ENCODE peak calls at places on chromosome 10, in five cellular contexts. C is GM12878, B is IMR-90, L is HepG2, N is A549. F is an unnamed sample.

GRCh38 chr10:120508393-120508792 is 51.4 kb downstream of the PLPP4 start:
- DNase-seq in L (no peak), N (no peak), B (no peak), C (no peak), F (no peak)

GRCh38 chr10:104052351-104052885 is 33.3 kb downstream of the COL17A1 start:
- DNase-seq in B (no peak), L (no peak), N (no peak), C (no peak), F (no peak)

GRCh38 chr10:89693176-89693575 is 8.2 kb upstream of the KIF20B start:
- DNase-seq in B (no peak), L (no peak), N (no peak), C (no peak), F (no peak)

GRCh38 chr10:91627344-91628102 is 5.3 kb downstream of the PPP1R3C start:
- DNase-seq in N (no peak), C (no peak), B (no peak), L (no peak), F (no peak)

GRCh38 chr10:83153714-83154113 is 985.6 kb upstream of the GHITM start:
- DNase-seq in N (no peak), L (no peak), C (no peak), B (no peak), F (no peak)

GRCh38 chr10:119025336-119025735 is 4.2 kb upstream of the NANOS1 start:
- DNase-seq in C (no peak), B (peak; percentile 64), L (peak; percentile 40), N (no peak), F (no peak)

GRCh38 chr10:121928528-121928884 is 675 bp upstream of the ATE1 start:
- DNase-seq in C (no peak), L (no peak), N (no peak), B (peak; percentile 23), F (no peak)

GRCh38 chr10:77163670-77164348 is 473.8 kb downstream of the KCNMA1 start:
- DNase-seq in L (peak; percentile 24), C (no peak), N (peak; percentile 67), B (peak; percentile 99), F (peak; percentile 13)

GRCh38 chr10:21297525-21298383 is 227.7 kb downstream of the SKIDA1 start:
- DNase-seq in N (no peak), B (no peak), L (no peak), C (no peak), F (no peak)

GRCh38 chr10:43885842-43886241 is 237.2 kb upstream of the ZNF32 start:
- DNase-seq in L (no peak), B (no peak), N (no peak), C (no peak), F (no peak)

GRCh38 chr10:125337510-125337909 is 177.1 kb upstream of the CTBP2 start:
- DNase-seq in B (no peak), L (no peak), N (no peak), C (no peak), F (no peak)

GRCh38 chr10:130340816-130341215 is 204.6 kb downstream of the GLRX3 start:
- DNase-seq in C (no peak), L (no peak), N (no peak), B (no peak), F (no peak)

GRCh38 chr10:130339091-130339490 is 202.9 kb downstream of the GLRX3 start:
- DNase-seq in L (no peak), C (no peak), N (no peak), B (no peak), F (no peak)

GRCh38 chr10:130339911-130340310 is 203.7 kb downstream of the GLRX3 start:
- DNase-seq in L (no peak), B (no peak), C (no peak), N (no peak), F (no peak)

GRCh38 chr10:130338588-130339070 is 202.4 kb downstream of the GLRX3 start:
- DNase-seq in L (no peak), C (no peak), B (no peak), N (no peak), F (no peak)

DNA sequence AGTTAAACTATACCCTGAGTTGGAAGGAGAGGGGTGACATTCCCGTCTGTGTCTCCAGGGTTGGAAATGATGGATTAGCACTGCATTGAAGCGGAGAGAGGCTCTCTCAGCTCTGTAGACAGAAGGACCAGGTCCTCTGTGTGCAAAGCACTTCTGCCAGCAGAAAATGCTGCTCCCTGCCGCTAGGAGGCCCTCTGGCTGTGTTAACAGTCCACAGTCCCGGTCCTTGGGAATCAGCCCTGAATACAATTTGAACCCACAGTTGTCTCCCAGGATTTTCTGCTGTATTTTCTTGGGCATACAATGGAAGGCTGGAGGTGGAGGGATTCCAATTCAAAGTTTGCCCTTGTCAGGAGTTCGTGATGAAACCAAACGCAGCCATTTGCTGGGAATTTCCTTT is 205.1 kb downstream of the GLRX3 start:
- DNase-seq in L (no peak), C (no peak), B (no peak), N (no peak), F (peak; percentile 32)
- TF ChIP-seq BHLHE40 in L (no peak), C (no peak), B (no peak), N (no peak), F (no peak)

GRCh38 chr10:9195385-9195784 is 1140.9 kb downstream of the GATA3 start:
- DNase-seq in B (no peak), N (no peak), L (no peak), C (no peak), F (no peak)

GRCh38 chr10:9193120-9193519 is 1138.6 kb downstream of the GATA3 start:
- DNase-seq in C (no peak), B (no peak), L (no peak), N (no peak), F (no peak)

DNA sequence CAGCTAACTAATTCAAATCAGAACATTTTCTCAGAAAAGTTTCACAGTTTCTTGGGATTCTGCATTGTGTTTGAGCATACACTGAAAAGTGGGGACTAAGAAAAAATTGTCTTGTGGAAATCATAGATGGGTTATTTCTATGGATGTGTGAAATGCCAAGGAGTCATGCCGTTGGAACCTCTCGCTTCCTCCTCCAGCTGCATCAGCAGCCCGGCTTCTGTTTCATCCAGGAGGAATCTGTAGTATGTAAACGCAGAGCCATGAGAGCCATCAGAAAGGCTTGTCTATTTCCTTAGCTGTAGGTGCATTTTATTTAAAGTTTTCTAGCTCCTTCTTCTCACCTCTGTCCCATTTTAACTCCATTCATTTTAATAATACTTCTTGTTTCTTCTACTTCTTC is 1144.1 kb downstream of the GATA3 start:
- DNase-seq in B (peak; percentile 80), N (no peak), L (no peak), C (no peak), F (no peak)
- TF ChIP-seq BHLHE40 in B (no peak), N (no peak), L (no peak), C (no peak), F (no peak)

GRCh38 chr10:3103646-3104045 is 36.3 kb downstream of the PFKP start:
- DNase-seq in B (no peak), C (no peak), L (no peak), N (no peak), F (no peak)

GRCh38 chr10:3104251-3104918 is 37.0 kb downstream of the PFKP start:
- DNase-seq in C (no peak), B (no peak), L (no peak), N (no peak), F (no peak)

GRCh38 chr10:3105166-3105565 is 37.8 kb downstream of the PFKP start:
- DNase-seq in N (no peak), C (no peak), B (no peak), L (no peak), F (no peak)

GRCh38 chr10:3100856-3101640 is 33.7 kb downstream of the PFKP start:
- DNase-seq in N (no peak), L (no peak), C (no peak), B (no peak), F (no peak)

GRCh38 chr10:3102721-3103410 is 35.5 kb downstream of the PFKP start:
- DNase-seq in B (peak; percentile 36), N (no peak), L (peak; percentile 5), C (no peak), F (no peak)
- TF ChIP-seq BHLHE40 in B (no peak), N (no peak), L (no peak), C (no peak), F (no peak)

GRCh38 chr10:5631936-5632335 is 34.5 kb downstream of the ASB13 start:
- DNase-seq in B (no peak), N (no peak), L (no peak), C (no peak), F (no peak)

GRCh38 chr10:5628366-5628765 is 38.0 kb downstream of the ASB13 start:
- DNase-seq in C (no peak), N (no peak), L (no peak), B (peak; percentile 13), F (no peak)

GRCh38 chr10:5629789-5630436 is 36.5 kb downstream of the ASB13 start:
- DNase-seq in L (peak; percentile 61), B (peak; percentile 96), N (peak; percentile 74), C (peak; percentile 25), F (peak; percentile 81)

GRCh38 chr10:5627486-5628044 is 38.8 kb downstream of the ASB13 start:
- DNase-seq in B (no peak), L (peak; percentile 70), C (no peak), N (no peak), F (no peak)

DNA sequence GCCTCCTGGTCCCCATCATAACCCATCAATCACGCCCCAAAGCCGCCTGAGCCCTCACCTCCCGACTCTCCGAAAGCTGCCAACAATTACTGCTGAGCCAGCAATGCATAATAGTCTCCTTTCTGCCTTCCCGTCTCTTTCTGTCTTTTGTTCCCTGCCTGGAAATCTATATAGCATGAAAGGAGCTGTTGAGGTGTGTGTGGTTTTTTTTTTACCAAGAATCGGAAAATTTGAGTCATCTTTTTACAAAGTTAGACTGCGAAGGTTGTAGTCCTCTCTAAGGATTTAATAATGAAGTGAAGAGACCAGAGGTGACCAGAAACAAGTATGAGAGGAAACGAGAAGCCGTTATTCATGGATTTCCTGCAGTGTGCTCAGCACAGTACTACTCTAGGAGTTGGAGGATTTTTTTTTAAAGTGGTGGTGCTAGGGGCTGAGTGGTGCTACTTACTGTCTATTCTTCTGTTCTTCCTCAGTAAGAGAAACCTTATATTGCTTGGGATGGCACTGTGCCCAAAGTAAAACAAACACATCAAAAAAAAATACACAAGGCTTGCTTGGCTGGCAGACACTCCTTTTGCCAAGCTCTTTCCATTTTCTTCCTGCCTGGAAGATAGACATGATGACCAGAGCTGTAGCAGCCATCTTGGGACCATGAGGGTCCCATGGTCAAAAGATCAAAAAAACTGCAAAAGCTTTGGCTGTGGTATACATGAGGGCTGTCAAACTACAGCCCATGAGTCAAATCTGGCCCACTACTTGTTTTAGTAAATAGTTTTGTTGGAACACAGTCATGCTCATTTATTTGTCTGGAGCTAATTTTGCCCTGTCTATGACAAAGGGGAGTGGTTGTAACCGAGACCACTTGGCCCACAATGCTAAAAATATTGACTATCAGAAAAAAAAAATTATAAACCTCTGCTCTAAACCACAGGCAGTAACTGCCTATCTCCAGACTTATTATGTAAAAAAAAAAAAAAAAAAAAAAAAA is 37.3 kb downstream of the ASB13 start:
- DNase-seq in N (no peak), L (no peak), B (peak; percentile 60), C (no peak), F (no peak)
- TF ChIP-seq BHLHE40 in N (no peak), L (no peak), B (no peak), C (no peak), F (no peak)

F was measured in K562.